ENCODE peak calls at places on chromosomes 13 and 19, in nine cellular contexts. H, E, D, U, P, R, A, X and J are unnamed samples.

GRCh38 chr19:14088634-14089411 is 1.7 kb downstream of the SAMD1 start:
- DNase-seq in H (no peak), E (no peak), D (no peak), U (no peak), P (no peak), R (no peak), A (no peak), X (no peak), J (no peak)

GRCh38 chr13:113532156-113532806 is 41.8 kb upstream of the DCUN1D2 start:
- DNase-seq in H (no peak), E (no peak), D (no peak), U (no peak), P (no peak), R (peak), A (no peak), X (no peak), J (no peak)

GRCh38 chr13:112891477-112892401 is 77.3 kb upstream of the MCF2L start:
- DNase-seq in H (no peak), E (no peak), D (no peak), U (no peak), P (no peak), R (no peak), A (no peak), X (no peak), J (peak)

GRCh38 chr13:20401958-20402856 is 123.5 kb downstream of the CRYL1 start:
- DNase-seq in H (peak), E (no peak), D (no peak), U (no peak), P (no peak), R (peak), A (no peak), X (no peak), J (peak)

GRCh38 chr13:97974773-97975172 is 21.3 kb downstream of the IPO5 start:
- DNase-seq in H (no peak), E (peak), D (no peak), U (no peak), P (no peak), R (no peak), A (no peak), X (no peak), J (no peak)

GRCh38 chr19:34459614-34460013 is 21.9 kb upstream of the WTIP start:
- DNase-seq in H (no peak), E (no peak), D (no peak), U (no peak), P (no peak), R (no peak), A (no peak), X (no peak), J (peak)

GRCh38 chr13:47000166-47000565 is 103.3 kb upstream of the HTR2A start:
- DNase-seq in H (no peak), E (no peak), D (no peak), U (no peak), P (no peak), R (no peak), A (no peak), X (no peak), J (no peak)

GRCh38 chr19:31491246-31491645 is 142.0 kb upstream of the TSHZ3 start:
- DNase-seq in H (no peak), E (no peak), D (no peak), U (no peak), P (no peak), R (no peak), A (no peak), X (no peak), J (no peak)

GRCh38 chr13:90415902-90416301 is 931.6 kb upstream of the MIR17HG start:
- DNase-seq in H (no peak), E (no peak), D (no peak), U (no peak), P (no peak), R (peak), A (no peak), X (no peak), J (no peak)